ENCODE peak calls at places on chromosomes 7 and 10, in eight cellular contexts. J is astrocyte of the spinal cord; E is caudate nucleus; T is NCI-H1694; D is ELR; W is H54; P is posterior cingulate gyrus; X is activated CD8-positive, alpha-beta T cell treated with anti-CD3 and anti-CD28 coated beads, Interleukin-2, amount 10 ng/mL, durations not matched to agents 7 days and 5 days. G is an unnamed sample.

GRCh38 chr7:36487756-36488336 is 98.2 kb downstream of the ANLN start:
- DNase-seq in J (peak; percentile 70), E (peak; percentile 3), T (peak; percentile 88), D (peak; percentile 75), W (peak; percentile 29), P (no peak), X (peak; percentile 68), G (peak; percentile 61)

GRCh38 chr10:124724279-124725027 is 19.7 kb downstream of the FAM53B start:
- DNase-seq in J (no peak), E (peak; percentile 91), T (no peak), D (no peak), W (no peak), P (peak; percentile 91), X (no peak), G (peak; percentile 73)

GRCh38 chr7:44391171-44391570 is 65.8 kb upstream of the CAMK2B start:
- DNase-seq in J (no peak), E (no peak), T (no peak), D (no peak), W (no peak), P (no peak), X (no peak), G (no peak)

GRCh38 chr10:121753726-121754476 is 155.7 kb upstream of the FGFR2 start:
- DNase-seq in J (peak; percentile 84), E (no peak), T (no peak), D (peak; percentile 92), W (peak; percentile 4), P (no peak), X (no peak), G (no peak)

GRCh38 chr10:43197834-43198681 is 59.8 kb downstream of the CSGALNACT2 start:
- DNase-seq in J (no peak), E (no peak), T (no peak), D (peak; percentile 56), W (no peak), P (no peak), X (no peak), G (no peak)

GRCh38 chr7:132246591-132246990 is 329.7 kb downstream of the PLXNA4 start:
- DNase-seq in J (no peak), E (no peak), T (no peak), D (no peak), W (no peak), P (no peak), X (no peak), G (no peak)

GRCh38 chr7:23106801-23107713 is 1.5 kb downstream of the KLHL7 start:
- DNase-seq in J (peak; percentile 22), E (no peak), T (no peak), D (peak; percentile 40), W (no peak), P (no peak), X (no peak), G (no peak)

GRCh38 chr10:14008648-14009072 is 322.1 kb downstream of the FRMD4A start:
- DNase-seq in J (no peak), E (no peak), T (no peak), D (peak; percentile 79), W (no peak), P (no peak), X (no peak), G (no peak)

GRCh38 chr10:124007102-124007772 is 86.2 kb downstream of the CHST15 start:
- DNase-seq in J (no peak), E (no peak), T (no peak), D (no peak), W (no peak), P (no peak), X (no peak), G (no peak)

GRCh38 chr10:1939016-1939415 is 201.7 kb upstream of the ADARB2 start:
- DNase-seq in J (no peak), E (no peak), T (no peak), D (no peak), W (no peak), P (no peak), X (no peak), G (no peak)

GRCh38 chr10:92757066-92757716 is 67.4 kb downstream of the HHEX start:
- DNase-seq in J (peak; percentile 71), E (no peak), T (no peak), D (peak; percentile 81), W (peak; percentile 33), P (peak; percentile 14), X (no peak), G (no peak)

GRCh38 chr7:46747222-46747621 is 826.1 kb upstream of the IGFBP3 start:
- DNase-seq in J (no peak), E (no peak), T (no peak), D (peak; percentile 37), W (no peak), P (no peak), X (no peak), G (no peak)

GRCh38 chr10:124091646-124092269 is 1.6 kb downstream of the CHST15 start:
- DNase-seq in J (peak; percentile 32), E (no peak), T (no peak), D (no peak), W (no peak), P (peak; percentile 48), X (no peak), G (peak; percentile 31)

GRCh38 chr7:40306596-40306995 is 171.8 kb downstream of the SUGCT start:
- DNase-seq in J (peak; percentile 64), E (no peak), T (no peak), D (peak; percentile 76), W (no peak), P (no peak), X (no peak), G (no peak)